ENCODE peak calls at places on chromosomes 1 and 21, in nine cellular contexts. One of them, this sample, is unnamed.

GRCh38 chr21:36005018-36005417 is 55.3 kb downstream of the SETD4 start:
- DNase-seq in GM12892: no peak
- DNase-seq in stomach: no peak
- DNase-seq in spleen: no peak
- DNase-seq in HCT116: no peak
- DNase-seq in suprapubic skin: peak
- DNase-seq in endothelial cell of umbilical vein: no peak
- DNase-seq in prostate gland: no peak
- DNase-seq in sigmoid colon: peak
- DNase-seq in this sample: peak

GRCh38 chr1:155133799-155134281 is 1.8 kb upstream of the SLC50A1 start:
- DNase-seq in GM12892: no peak
- DNase-seq in stomach: no peak
- DNase-seq in spleen: peak
- DNase-seq in HCT116: no peak
- DNase-seq in suprapubic skin: no peak
- DNase-seq in endothelial cell of umbilical vein: peak
- DNase-seq in prostate gland: no peak
- DNase-seq in sigmoid colon: no peak
- DNase-seq in this sample: no peak

GRCh38 chr1:173416034-173416433 is 61.1 kb upstream of the PRDX6 start:
- DNase-seq in GM12892: no peak
- DNase-seq in stomach: no peak
- DNase-seq in spleen: no peak
- DNase-seq in HCT116: no peak
- DNase-seq in suprapubic skin: no peak
- DNase-seq in endothelial cell of umbilical vein: no peak
- DNase-seq in prostate gland: no peak
- DNase-seq in sigmoid colon: no peak
- DNase-seq in this sample: no peak

GRCh38 chr1:21914468-21914867 is 22.6 kb downstream of the HSPG2 start:
- DNase-seq in GM12892: no peak
- DNase-seq in stomach: no peak
- DNase-seq in spleen: no peak
- DNase-seq in HCT116: no peak
- DNase-seq in suprapubic skin: no peak
- DNase-seq in endothelial cell of umbilical vein: peak
- DNase-seq in prostate gland: no peak
- DNase-seq in sigmoid colon: no peak
- DNase-seq in this sample: no peak

GRCh38 chr1:227273557-227273956 is 44.7 kb downstream of the CDC42BPA start:
- DNase-seq in GM12892: no peak
- DNase-seq in stomach: no peak
- DNase-seq in spleen: no peak
- DNase-seq in HCT116: no peak
- DNase-seq in suprapubic skin: no peak
- DNase-seq in endothelial cell of umbilical vein: peak
- DNase-seq in prostate gland: no peak
- DNase-seq in sigmoid colon: no peak
- DNase-seq in this sample: no peak

GRCh38 chr1:20255666-20256065 is 35.0 kb upstream of the VWA5B1 start:
- DNase-seq in GM12892: no peak
- DNase-seq in stomach: no peak
- DNase-seq in spleen: no peak
- DNase-seq in HCT116: no peak
- DNase-seq in suprapubic skin: no peak
- DNase-seq in endothelial cell of umbilical vein: no peak
- DNase-seq in prostate gland: no peak
- DNase-seq in sigmoid colon: no peak
- DNase-seq in this sample: peak

GRCh38 chr1:41733725-41734124 is 185.0 kb downstream of the HIVEP3 start:
- DNase-seq in GM12892: no peak
- DNase-seq in stomach: no peak
- DNase-seq in spleen: peak
- DNase-seq in HCT116: no peak
- DNase-seq in suprapubic skin: no peak
- DNase-seq in endothelial cell of umbilical vein: no peak
- DNase-seq in prostate gland: no peak
- DNase-seq in sigmoid colon: no peak
- DNase-seq in this sample: no peak

GRCh38 chr1:43267291-43267805 is 2.4 kb upstream of the TMEM125 start:
- DNase-seq in GM12892: no peak
- DNase-seq in stomach: peak
- DNase-seq in spleen: no peak
- DNase-seq in HCT116: no peak
- DNase-seq in suprapubic skin: peak
- DNase-seq in endothelial cell of umbilical vein: no peak
- DNase-seq in prostate gland: no peak
- DNase-seq in sigmoid colon: no peak
- DNase-seq in this sample: no peak

GRCh38 chr1:162327144-162327790 is 49.4 kb downstream of the SPATA46 start:
- DNase-seq in GM12892: no peak
- DNase-seq in stomach: no peak
- DNase-seq in spleen: no peak
- DNase-seq in HCT116: no peak
- DNase-seq in suprapubic skin: no peak
- DNase-seq in endothelial cell of umbilical vein: no peak
- DNase-seq in prostate gland: no peak
- DNase-seq in sigmoid colon: no peak
- DNase-seq in this sample: no peak

GRCh38 chr1:117928881-117929339 is 511 bp downstream of the GDAP2 start:
- DNase-seq in GM12892: peak
- DNase-seq in stomach: peak
- DNase-seq in spleen: no peak
- DNase-seq in HCT116: peak
- DNase-seq in suprapubic skin: peak
- DNase-seq in endothelial cell of umbilical vein: peak
- DNase-seq in prostate gland: peak
- DNase-seq in sigmoid colon: peak
- DNase-seq in this sample: peak

GRCh38 chr1:229207916-229208315 is 63.0 kb upstream of the RAB4A start:
- DNase-seq in GM12892: no peak
- DNase-seq in stomach: peak
- DNase-seq in spleen: no peak
- DNase-seq in HCT116: no peak
- DNase-seq in suprapubic skin: no peak
- DNase-seq in endothelial cell of umbilical vein: no peak
- DNase-seq in prostate gland: no peak
- DNase-seq in sigmoid colon: no peak
- DNase-seq in this sample: no peak

GRCh38 chr21:34836933-34837505 is 168.2 kb downstream of the CLIC6 start:
- DNase-seq in GM12892: no peak
- DNase-seq in stomach: no peak
- DNase-seq in spleen: no peak
- DNase-seq in HCT116: no peak
- DNase-seq in suprapubic skin: no peak
- DNase-seq in endothelial cell of umbilical vein: no peak
- DNase-seq in prostate gland: no peak
- DNase-seq in sigmoid colon: no peak
- DNase-seq in this sample: no peak

GRCh38 chr21:34834852-34835501 is 166.2 kb downstream of the CLIC6 start:
- DNase-seq in GM12892: no peak
- DNase-seq in stomach: no peak
- DNase-seq in spleen: no peak
- DNase-seq in HCT116: no peak
- DNase-seq in suprapubic skin: no peak
- DNase-seq in endothelial cell of umbilical vein: no peak
- DNase-seq in prostate gland: no peak
- DNase-seq in sigmoid colon: no peak
- DNase-seq in this sample: no peak

GRCh38 chr21:34835526-34835925 is 166.7 kb downstream of the CLIC6 start:
- DNase-seq in GM12892: no peak
- DNase-seq in stomach: no peak
- DNase-seq in spleen: no peak
- DNase-seq in HCT116: no peak
- DNase-seq in suprapubic skin: peak
- DNase-seq in endothelial cell of umbilical vein: no peak
- DNase-seq in prostate gland: no peak
- DNase-seq in sigmoid colon: peak
- DNase-seq in this sample: peak

GRCh38 chr21:34834307-34834706 is 165.5 kb downstream of the CLIC6 start:
- DNase-seq in GM12892: no peak
- DNase-seq in stomach: no peak
- DNase-seq in spleen: no peak
- DNase-seq in HCT116: no peak
- DNase-seq in suprapubic skin: no peak
- DNase-seq in endothelial cell of umbilical vein: no peak
- DNase-seq in prostate gland: no peak
- DNase-seq in sigmoid colon: no peak
- DNase-seq in this sample: no peak

DNA sequence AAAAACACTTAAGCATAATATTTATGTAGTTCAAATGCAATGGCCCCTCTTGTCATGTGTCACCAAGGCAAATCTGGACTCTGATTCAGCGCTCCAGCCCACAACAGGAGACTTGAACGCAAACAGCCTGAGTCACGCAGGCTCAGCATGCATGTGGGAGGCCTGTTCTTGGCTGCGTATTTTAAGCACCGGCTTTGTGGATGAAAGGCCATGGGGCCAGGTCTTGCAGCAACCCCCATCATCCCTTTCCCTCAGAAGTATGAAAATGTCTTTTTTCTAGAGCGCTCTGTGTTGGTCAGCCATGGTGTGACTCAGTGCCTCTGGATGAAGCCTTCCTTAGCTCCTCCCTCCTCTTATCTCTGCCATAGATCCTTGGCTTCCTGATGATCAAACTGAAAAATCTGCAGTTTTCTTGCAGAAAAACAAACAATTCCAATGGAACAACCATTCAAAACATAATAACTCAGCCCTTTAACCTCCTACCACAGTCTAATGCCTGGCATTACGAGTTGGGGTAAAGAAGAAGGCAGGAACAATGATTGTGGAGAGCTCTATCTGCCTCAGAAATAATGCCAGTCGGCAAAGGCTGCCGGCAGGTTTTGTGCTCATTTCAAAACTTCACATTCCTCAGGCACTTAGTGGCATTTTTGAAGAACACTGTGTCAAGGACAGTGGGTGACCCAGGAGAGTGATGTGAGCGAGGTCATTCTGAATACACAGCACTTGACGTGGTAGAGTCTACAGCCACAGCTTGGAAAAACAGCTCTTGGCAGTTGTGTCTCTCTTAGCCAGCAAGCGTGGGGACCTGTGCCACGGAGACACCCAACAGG is 167.5 kb downstream of the CLIC6 start:
- DNase-seq in GM12892: no peak
- DNase-seq in stomach: peak
- DNase-seq in spleen: no peak
- DNase-seq in HCT116: peak
- DNase-seq in suprapubic skin: peak
- DNase-seq in endothelial cell of umbilical vein: peak
- DNase-seq in prostate gland: no peak
- DNase-seq in sigmoid colon: peak
- DNase-seq in this sample: peak
- TF ChIP-seq POLR2A in GM12892: no peak
- TF ChIP-seq POLR2A in stomach: no peak
- TF ChIP-seq POLR2A in spleen: no peak
- TF ChIP-seq POLR2A in HCT116: no peak
- TF ChIP-seq POLR2A in suprapubic skin: no peak
- TF ChIP-seq POLR2A in endothelial cell of umbilical vein: peak
- TF ChIP-seq POLR2A in prostate gland: no peak
- TF ChIP-seq POLR2A in sigmoid colon: no peak
- TF ChIP-seq POLR2A in this sample: no peak

DNA sequence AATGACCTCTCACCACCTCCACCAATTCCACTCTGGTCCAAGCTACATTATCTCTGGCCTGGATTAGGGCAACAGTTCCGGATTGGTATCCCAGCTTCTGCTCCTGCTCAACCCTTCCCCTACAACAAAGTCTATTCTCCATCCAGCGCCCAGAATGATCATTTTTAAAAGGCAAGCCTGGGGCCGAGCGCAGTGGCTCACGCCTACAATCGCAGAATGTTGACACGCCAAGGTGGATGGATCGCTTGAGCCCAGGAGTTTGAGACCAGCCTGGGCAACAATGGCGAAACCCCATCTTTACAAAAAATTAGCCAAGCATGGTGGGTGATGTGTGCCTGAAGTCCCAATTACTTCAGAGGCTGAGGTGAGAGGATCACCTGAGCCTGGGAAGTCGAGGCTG is 2.2 kb downstream of the LYST start:
- DNase-seq in GM12892: no peak
- DNase-seq in stomach: no peak
- DNase-seq in spleen: no peak
- DNase-seq in HCT116: no peak
- DNase-seq in suprapubic skin: no peak
- DNase-seq in endothelial cell of umbilical vein: no peak
- DNase-seq in prostate gland: no peak
- DNase-seq in sigmoid colon: no peak
- DNase-seq in this sample: no peak
- TF ChIP-seq POLR2AphosphoS5 in GM12892: no peak
- TF ChIP-seq POLR2AphosphoS5 in stomach: no peak
- TF ChIP-seq POLR2AphosphoS5 in spleen: no peak
- TF ChIP-seq POLR2AphosphoS5 in HCT116: no peak
- TF ChIP-seq POLR2AphosphoS5 in suprapubic skin: no peak
- TF ChIP-seq POLR2AphosphoS5 in endothelial cell of umbilical vein: no peak
- TF ChIP-seq POLR2AphosphoS5 in prostate gland: no peak
- TF ChIP-seq POLR2AphosphoS5 in sigmoid colon: no peak
- TF ChIP-seq POLR2AphosphoS5 in this sample: no peak

GRCh38 chr21:31343680-31344480 is at the start of gene TIAM1:
- DNase-seq in GM12892: no peak
- DNase-seq in stomach: peak
- DNase-seq in spleen: no peak
- DNase-seq in HCT116: no peak
- DNase-seq in suprapubic skin: peak
- DNase-seq in endothelial cell of umbilical vein: no peak
- DNase-seq in prostate gland: peak
- DNase-seq in sigmoid colon: peak
- DNase-seq in this sample: peak
- TF ChIP-seq POLR2A in GM12892: no peak
- TF ChIP-seq POLR2A in stomach: no peak
- TF ChIP-seq POLR2A in spleen: no peak
- TF ChIP-seq POLR2A in HCT116: no peak
- TF ChIP-seq POLR2A in suprapubic skin: peak
- TF ChIP-seq POLR2A in endothelial cell of umbilical vein: no peak
- TF ChIP-seq POLR2A in prostate gland: peak
- TF ChIP-seq POLR2A in sigmoid colon: no peak
- TF ChIP-seq POLR2A in this sample: no peak

GRCh38 chr1:28026329-28026728 is 62.1 kb downstream of the EYA3 start:
- DNase-seq in GM12892: no peak
- DNase-seq in stomach: no peak
- DNase-seq in spleen: no peak
- DNase-seq in HCT116: no peak
- DNase-seq in suprapubic skin: no peak
- DNase-seq in endothelial cell of umbilical vein: no peak
- DNase-seq in prostate gland: no peak
- DNase-seq in sigmoid colon: no peak
- DNase-seq in this sample: no peak
- TF ChIP-seq POLR2AphosphoS5 in GM12892: no peak
- TF ChIP-seq POLR2AphosphoS5 in stomach: no peak
- TF ChIP-seq POLR2AphosphoS5 in spleen: no peak
- TF ChIP-seq POLR2AphosphoS5 in HCT116: no peak
- TF ChIP-seq POLR2AphosphoS5 in suprapubic skin: no peak
- TF ChIP-seq POLR2AphosphoS5 in endothelial cell of umbilical vein: no peak
- TF ChIP-seq POLR2AphosphoS5 in prostate gland: no peak
- TF ChIP-seq POLR2AphosphoS5 in sigmoid colon: no peak
- TF ChIP-seq POLR2AphosphoS5 in this sample: no peak

This sample was measured in transverse colon.